ENCODE peak calls at places on chromosomes 16 and 17, in five cellular contexts. One of them, this sample, is unnamed.

GRCh38 chr17:79353016-79353415 is 257.8 kb downstream of the RBFOX3 start:
- DNase-seq in GM12878: no peak
- DNase-seq in NT2/D1: no peak
- DNase-seq in HepG2: no peak
- DNase-seq in H1: no peak
- DNase-seq in this sample: no peak

GRCh38 chr17:82781894-82782274 is 30.0 kb downstream of the TBCD start:
- DNase-seq in GM12878: peak; percentile 17
- DNase-seq in NT2/D1: peak; percentile 36
- DNase-seq in HepG2: peak; percentile 50
- DNase-seq in H1: peak; percentile 90
- DNase-seq in this sample: peak; percentile 92

GRCh38 chr17:50207318-50207717 is 5.9 kb upstream of the COL1A1 start:
- DNase-seq in GM12878: no peak
- DNase-seq in NT2/D1: no peak
- DNase-seq in HepG2: no peak
- DNase-seq in H1: peak; percentile 47
- DNase-seq in this sample: no peak

GRCh38 chr16:55542459-55543082 is 23.9 kb upstream of the CAPNS2 start:
- DNase-seq in GM12878: no peak
- DNase-seq in NT2/D1: no peak
- DNase-seq in HepG2: no peak
- DNase-seq in H1: no peak
- DNase-seq in this sample: no peak

GRCh38 chr16:10575506-10576130 is 4.8 kb downstream of the EMP2 start:
- DNase-seq in GM12878: no peak
- DNase-seq in NT2/D1: no peak
- DNase-seq in HepG2: no peak
- DNase-seq in H1: no peak
- DNase-seq in this sample: no peak

GRCh38 chr17:29273924-29274323 is 20.0 kb downstream of the NUFIP2 start:
- DNase-seq in GM12878: no peak
- DNase-seq in NT2/D1: no peak
- DNase-seq in HepG2: peak; percentile 68
- DNase-seq in H1: no peak
- DNase-seq in this sample: no peak

GRCh38 chr16:35575432-35575821 is 2116.0 kb downstream of the TP53TG3F start:
- DNase-seq in GM12878: no peak
- DNase-seq in NT2/D1: no peak
- DNase-seq in HepG2: no peak
- DNase-seq in H1: no peak
- DNase-seq in this sample: no peak

GRCh38 chr16:20023190-20023589 is 50.5 kb downstream of the GPR139 start:
- DNase-seq in GM12878: no peak
- DNase-seq in NT2/D1: no peak
- DNase-seq in HepG2: peak; percentile 32
- DNase-seq in H1: no peak
- DNase-seq in this sample: no peak

GRCh38 chr17:27559996-27560481 is 70.9 kb upstream of the LGALS9 start:
- DNase-seq in GM12878: no peak
- DNase-seq in NT2/D1: no peak
- DNase-seq in HepG2: no peak
- DNase-seq in H1: no peak
- DNase-seq in this sample: no peak

GRCh38 chr17:38687291-38687690 is 12.5 kb upstream of the EPOP start:
- DNase-seq in GM12878: no peak
- DNase-seq in NT2/D1: no peak
- DNase-seq in HepG2: no peak
- DNase-seq in H1: no peak
- DNase-seq in this sample: no peak

GRCh38 chr17:69733171-69734014 is 318.9 kb downstream of the MAP2K6 start:
- DNase-seq in GM12878: no peak
- DNase-seq in NT2/D1: no peak
- DNase-seq in HepG2: no peak
- DNase-seq in H1: no peak
- DNase-seq in this sample: no peak

GRCh38 chr17:72270530-72270929 is 149.7 kb downstream of the SOX9 start:
- DNase-seq in GM12878: no peak
- DNase-seq in NT2/D1: no peak
- DNase-seq in HepG2: no peak
- DNase-seq in H1: no peak
- DNase-seq in this sample: no peak

GRCh38 chr17:37642706-37643105 is 540 bp downstream of the DDX52 start:
- DNase-seq in GM12878: no peak
- DNase-seq in NT2/D1: no peak
- DNase-seq in HepG2: no peak
- DNase-seq in H1: no peak
- DNase-seq in this sample: no peak

GRCh38 chr17:83131268-83132011 is 52.0 kb downstream of the METRNL start:
- DNase-seq in GM12878: no peak
- DNase-seq in NT2/D1: no peak
- DNase-seq in HepG2: no peak
- DNase-seq in H1: no peak
- DNase-seq in this sample: no peak

GRCh38 chr16:70632273-70632672 is 14.1 kb upstream of the IL34 start:
- DNase-seq in GM12878: no peak
- DNase-seq in NT2/D1: no peak
- DNase-seq in HepG2: no peak
- DNase-seq in H1: no peak
- DNase-seq in this sample: no peak

GRCh38 chr16:75271441-75272096 is 20.1 kb upstream of the BCAR1 start:
- DNase-seq in GM12878: no peak
- DNase-seq in NT2/D1: no peak
- DNase-seq in HepG2: no peak
- DNase-seq in H1: no peak
- DNase-seq in this sample: no peak

GRCh38 chr17:41456206-41456605 is 11.0 kb downstream of the KRT32 start:
- DNase-seq in GM12878: no peak
- DNase-seq in NT2/D1: peak; percentile 2
- DNase-seq in HepG2: peak; percentile 17
- DNase-seq in H1: peak; percentile 49
- DNase-seq in this sample: no peak
- TF ChIP-seq SUZ12 in GM12878: no peak
- TF ChIP-seq SUZ12 in NT2/D1: no peak
- TF ChIP-seq SUZ12 in HepG2: no peak
- TF ChIP-seq SUZ12 in H1: no peak
- TF ChIP-seq SUZ12 in this sample: no peak

GRCh38 chr17:5049314-5049819 is 14.1 kb upstream of the SLC52A1 start:
- DNase-seq in GM12878: peak; percentile 23
- DNase-seq in NT2/D1: no peak
- DNase-seq in HepG2: no peak
- DNase-seq in H1: no peak
- DNase-seq in this sample: no peak
- TF ChIP-seq SUZ12 in GM12878: no peak
- TF ChIP-seq SUZ12 in NT2/D1: no peak
- TF ChIP-seq SUZ12 in HepG2: no peak
- TF ChIP-seq SUZ12 in H1: no peak
- TF ChIP-seq SUZ12 in this sample: no peak

DNA sequence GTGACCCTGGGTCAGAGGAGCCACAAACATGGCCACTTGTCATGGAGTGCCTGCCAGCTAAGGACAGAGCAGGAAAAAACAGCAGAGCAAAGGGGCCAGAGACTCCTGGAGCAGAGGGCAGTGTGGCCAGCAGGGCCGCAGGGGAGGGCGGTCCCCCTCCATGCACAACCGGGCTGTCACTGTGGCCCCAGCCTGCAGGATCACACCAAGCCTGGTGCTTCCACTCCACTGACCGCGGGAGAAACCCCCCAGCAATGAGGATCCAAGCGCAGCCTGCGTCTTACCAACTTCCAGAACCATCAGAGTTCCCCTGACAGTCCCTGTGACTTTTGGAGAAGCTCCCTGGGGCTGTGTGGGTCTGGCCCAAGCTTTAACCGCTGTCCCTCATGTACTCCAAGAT is 62.0 kb downstream of the PRMT7 start:
- DNase-seq in GM12878: no peak
- DNase-seq in NT2/D1: no peak
- DNase-seq in HepG2: no peak
- DNase-seq in H1: no peak
- DNase-seq in this sample: no peak
- TF ChIP-seq SUZ12 in GM12878: no peak
- TF ChIP-seq SUZ12 in NT2/D1: no peak
- TF ChIP-seq SUZ12 in HepG2: no peak
- TF ChIP-seq SUZ12 in H1: no peak
- TF ChIP-seq SUZ12 in this sample: no peak

DNA sequence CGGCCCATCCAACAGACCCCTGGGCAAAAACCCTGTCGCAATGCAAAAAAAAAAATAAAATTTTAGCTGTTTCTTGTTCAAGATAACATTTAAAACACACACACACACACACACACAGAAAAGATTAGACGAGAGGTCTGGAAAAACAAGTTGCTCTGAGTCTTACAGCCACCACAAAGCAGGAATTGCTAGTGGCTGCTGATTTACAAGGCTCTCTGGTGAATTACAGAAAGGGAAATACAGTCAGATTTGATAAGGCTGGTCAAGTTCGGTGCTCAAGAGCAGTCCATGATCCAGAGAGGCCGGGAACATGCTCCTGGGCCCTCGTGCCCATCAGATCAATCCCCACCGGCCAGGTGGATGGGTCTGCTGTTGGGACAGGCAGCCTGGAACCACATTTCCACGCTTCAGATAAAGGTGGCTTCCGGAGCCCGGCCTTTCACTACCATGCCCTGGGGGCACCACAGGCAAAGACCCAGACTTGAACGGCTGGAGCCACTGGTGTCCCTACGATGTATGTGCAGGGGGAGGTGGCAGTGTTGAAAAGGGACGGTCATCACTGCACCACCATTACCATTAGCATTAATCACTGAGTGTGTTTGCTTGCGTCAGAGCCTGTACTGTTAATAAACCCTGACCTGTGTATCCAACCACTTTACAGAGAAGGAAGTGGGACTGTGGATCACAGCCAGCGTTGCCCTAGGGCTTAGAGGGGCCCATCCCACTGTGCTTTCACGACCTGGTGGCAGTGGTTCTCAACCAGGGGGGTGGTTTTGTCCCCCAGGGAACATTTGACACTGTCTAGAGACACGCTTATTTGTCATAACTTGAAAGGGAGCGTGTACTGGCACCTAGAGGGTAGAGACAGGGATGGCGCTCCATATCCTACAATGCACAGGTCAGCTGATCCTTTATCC is 95.1 kb downstream of the XYLT1 start:
- DNase-seq in GM12878: no peak
- DNase-seq in NT2/D1: no peak
- DNase-seq in HepG2: no peak
- DNase-seq in H1: no peak
- DNase-seq in this sample: no peak
- TF ChIP-seq SUZ12 in GM12878: no peak
- TF ChIP-seq SUZ12 in NT2/D1: no peak
- TF ChIP-seq SUZ12 in HepG2: no peak
- TF ChIP-seq SUZ12 in H1: no peak
- TF ChIP-seq SUZ12 in this sample: no peak

DNA sequence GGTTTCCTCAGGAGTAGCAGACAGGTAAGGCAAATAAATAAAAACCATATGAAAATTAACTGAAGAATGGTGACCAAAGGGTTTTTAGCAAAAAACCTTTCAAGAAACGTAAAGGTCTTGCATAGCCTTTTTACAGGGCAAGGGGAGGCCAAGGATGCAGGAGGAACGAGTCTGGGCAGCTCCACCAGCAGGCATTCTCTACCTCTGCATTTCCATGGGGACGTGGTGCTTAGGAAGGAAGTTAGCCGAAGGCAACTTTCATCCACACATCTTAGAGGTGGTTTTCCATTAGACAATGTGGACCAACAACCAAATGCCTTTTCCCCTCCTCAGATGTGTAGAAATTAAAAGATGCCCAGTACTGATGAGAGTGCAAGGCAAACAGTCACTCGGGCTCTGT is 20.7 kb downstream of the TOM1L2 start:
- DNase-seq in GM12878: no peak
- DNase-seq in NT2/D1: no peak
- DNase-seq in HepG2: no peak
- DNase-seq in H1: no peak
- DNase-seq in this sample: no peak
- TF ChIP-seq SUZ12 in GM12878: no peak
- TF ChIP-seq SUZ12 in NT2/D1: no peak
- TF ChIP-seq SUZ12 in HepG2: no peak
- TF ChIP-seq SUZ12 in H1: no peak
- TF ChIP-seq SUZ12 in this sample: no peak

GRCh38 chr17:39924691-39925055 is 2.7 kb downstream of the ORMDL3 start:
- DNase-seq in GM12878: no peak
- DNase-seq in NT2/D1: no peak
- DNase-seq in HepG2: no peak
- DNase-seq in H1: no peak
- DNase-seq in this sample: no peak

GRCh38 chr17:39921323-39921722 is 2.9 kb upstream of the GSDMB start:
- DNase-seq in GM12878: no peak
- DNase-seq in NT2/D1: no peak
- DNase-seq in HepG2: no peak
- DNase-seq in H1: no peak
- DNase-seq in this sample: no peak

GRCh38 chr17:39922006-39922405 is 3.6 kb upstream of the GSDMB start:
- DNase-seq in GM12878: no peak
- DNase-seq in NT2/D1: no peak
- DNase-seq in HepG2: no peak
- DNase-seq in H1: no peak
- DNase-seq in this sample: no peak

GRCh38 chr17:39923836-39924690 is 3.3 kb downstream of the ORMDL3 start:
- DNase-seq in GM12878: no peak
- DNase-seq in NT2/D1: no peak
- DNase-seq in HepG2: peak; percentile 97
- DNase-seq in H1: no peak
- DNase-seq in this sample: no peak

GRCh38 chr17:39923230-39923629 is 4.2 kb downstream of the ORMDL3 start:
- DNase-seq in GM12878: no peak
- DNase-seq in NT2/D1: no peak
- DNase-seq in HepG2: no peak
- DNase-seq in H1: no peak
- DNase-seq in this sample: no peak
- TF ChIP-seq SUZ12 in GM12878: no peak
- TF ChIP-seq SUZ12 in NT2/D1: no peak
- TF ChIP-seq SUZ12 in HepG2: no peak
- TF ChIP-seq SUZ12 in H1: no peak
- TF ChIP-seq SUZ12 in this sample: no peak

DNA sequence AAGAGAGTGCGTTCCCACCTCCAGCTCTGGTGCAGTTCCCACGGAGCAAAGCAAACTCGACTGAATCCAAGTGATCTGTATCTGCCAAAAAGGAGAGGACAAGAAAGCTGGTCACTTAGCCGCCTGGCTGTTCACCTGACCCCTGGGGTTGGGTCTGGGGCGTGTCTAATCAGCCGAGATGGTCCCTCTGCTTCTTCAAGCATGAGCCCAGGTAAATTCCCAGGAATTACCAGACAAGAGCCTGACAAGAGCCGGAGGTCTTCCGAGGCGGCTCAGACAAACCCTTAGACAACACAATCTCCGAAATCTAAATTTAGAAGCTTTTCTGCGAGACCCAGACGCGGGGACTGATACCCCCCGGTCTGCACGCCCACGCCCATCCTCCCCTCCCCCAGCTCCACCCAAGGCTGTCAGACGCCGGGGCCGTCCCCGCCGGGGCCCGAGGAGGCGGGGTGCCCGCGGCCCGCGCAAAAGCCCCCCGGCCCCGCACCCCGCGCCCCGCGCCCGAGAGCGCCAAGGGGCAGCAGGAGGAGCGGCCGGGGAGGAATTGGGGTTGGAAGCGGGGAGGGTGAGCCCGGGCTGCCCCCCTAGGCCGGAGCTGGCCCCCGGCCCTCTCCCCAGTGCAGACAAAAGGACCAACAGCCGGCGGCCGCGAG is 661 bp downstream of the ZNF821 start:
- DNase-seq in GM12878: no peak
- DNase-seq in NT2/D1: no peak
- DNase-seq in HepG2: no peak
- DNase-seq in H1: peak; percentile 86
- DNase-seq in this sample: peak; percentile 30
- TF ChIP-seq SUZ12 in GM12878: no peak
- TF ChIP-seq SUZ12 in NT2/D1: no peak
- TF ChIP-seq SUZ12 in HepG2: no peak
- TF ChIP-seq SUZ12 in H1: no peak
- TF ChIP-seq SUZ12 in this sample: no peak

GRCh38 chr17:4880850-4881249 is 18.5 kb upstream of the C17orf107 start:
- DNase-seq in GM12878: no peak
- DNase-seq in NT2/D1: no peak
- DNase-seq in HepG2: no peak
- DNase-seq in H1: no peak
- DNase-seq in this sample: no peak
- TF ChIP-seq SUZ12 in GM12878: no peak
- TF ChIP-seq SUZ12 in NT2/D1: no peak
- TF ChIP-seq SUZ12 in HepG2: no peak
- TF ChIP-seq SUZ12 in H1: no peak
- TF ChIP-seq SUZ12 in this sample: no peak

This sample was measured in HEK293T.